ENCODE peak calls at places on chromosomes 16 and 17, in ten cellular contexts. C, K, N, J, H, D, W, A, U and E are unnamed samples.

GRCh38 chr17:50935201-50936124 is 69.3 kb upstream of the TOB1 start:
- DNase-seq in H (peak; percentile 94), A (peak; percentile 84), D (peak; percentile 29), K (no peak), U (no peak), N (no peak), W (no peak), J (peak; percentile 94), C (peak; percentile 80), E (peak; percentile 87)

GRCh38 chr17:50051606-50052005 is 4.3 kb upstream of the ITGA3 start:
- DNase-seq in A (no peak), U (no peak), D (no peak), W (no peak), C (peak; percentile 46), J (no peak), K (no peak), N (no peak), H (no peak), E (peak; percentile 14)

GRCh38 chr16:80023865-80024264 is 423.3 kb upstream of the MAF start:
- DNase-seq in D (peak; percentile 79), U (no peak), H (peak; percentile 70), C (no peak), A (no peak), K (no peak), W (no peak), J (no peak), N (no peak), E (no peak)

GRCh38 chr17:45907720-45908395 is 13.5 kb downstream of the MAPT start:
- DNase-seq in H (no peak), D (no peak), A (no peak), K (no peak), W (no peak), N (no peak), J (no peak), U (no peak), C (no peak), E (no peak)

GRCh38 chr16:85010931-85011845 is at the start of gene ZDHHC7:
- DNase-seq in U (peak; percentile 93), N (peak; percentile 84), D (peak; percentile 82), H (peak; percentile 66), J (peak; percentile 93), K (peak; percentile 96), W (peak; percentile 90), A (peak; percentile 82), C (peak; percentile 89), E (peak; percentile 81)

GRCh38 chr16:84314814-84315213 is 20.1 kb downstream of the WFDC1 start:
- DNase-seq in D (peak; percentile 23), N (no peak), C (no peak), W (no peak), H (no peak), U (no peak), J (no peak), K (no peak), A (no peak), E (no peak)

GRCh38 chr17:17613708-17614114 is 22.2 kb upstream of the PEMT start:
- DNase-seq in N (peak; percentile 59), H (peak; percentile 50), D (peak; percentile 75), U (peak; percentile 80), C (no peak), A (peak; percentile 56), W (peak; percentile 53), K (peak; percentile 64), J (peak; percentile 71), E (no peak)

GRCh38 chr17:51398647-51399046 is 138.3 kb downstream of the UTP18 start:
- DNase-seq in C (no peak), W (no peak), K (no peak), N (no peak), J (no peak), U (no peak), D (no peak), H (no peak), A (no peak), E (no peak)

GRCh38 chr16:2465653-2466415 is 5.3 kb upstream of the NTN3 start:
- DNase-seq in A (no peak), W (no peak), H (no peak), J (no peak), K (no peak), C (no peak), U (no peak), N (no peak), D (no peak), E (no peak)
- TF ChIP-seq CTCF in A (no peak), W (no peak), H (no peak), J (no peak), K (peak; percentile 28), C (peak; percentile 8), U (peak; percentile 28), N (no peak), D (peak; percentile 23), E (peak; percentile 32)

GRCh38 chr16:3019594-3020246 is 448 bp upstream of the TNFRSF12A start:
- DNase-seq in N (no peak), A (no peak), D (no peak), K (no peak), H (no peak), C (no peak), U (no peak), W (no peak), J (no peak), E (no peak)

GRCh38 chr16:3021449-3022207 is 1.5 kb downstream of the TNFRSF12A start:
- DNase-seq in C (peak; percentile 91), D (peak; percentile 97), K (peak; percentile 80), N (peak; percentile 76), A (peak; percentile 77), U (peak; percentile 92), J (peak; percentile 92), H (peak; percentile 84), W (peak; percentile 90), E (peak; percentile 94)

GRCh38 chr16:3020604-3021448 is 658 bp downstream of the TNFRSF12A start:
- DNase-seq in J (peak; percentile 97), W (peak; percentile 79), D (peak; percentile 93), K (no peak), H (peak; percentile 84), C (peak; percentile 91), U (peak; percentile 92), N (peak; percentile 81), A (peak; percentile 63), E (peak; percentile 86)

GRCh38 chr16:3022208-3022696 is 1.5 kb downstream of the HCFC1R1 start:
- DNase-seq in H (peak; percentile 89), J (peak; percentile 97), A (peak; percentile 91), K (peak; percentile 73), U (peak; percentile 76), N (peak; percentile 90), C (peak; percentile 94), D (peak; percentile 97), W (peak; percentile 88), E (peak; percentile 91)

GRCh38 chr16:3020247-3020603 is at the start of gene TNFRSF12A:
- DNase-seq in J (peak; percentile 89), K (peak; percentile 91), H (peak; percentile 51), N (peak; percentile 64), U (peak; percentile 92), W (peak; percentile 86), C (no peak), A (peak; percentile 70), D (peak; percentile 87), E (peak; percentile 68)
- TF ChIP-seq CTCF in J (peak; percentile 26), K (no peak), H (no peak), N (peak; percentile 14), U (no peak), W (no peak), C (no peak), A (peak; percentile 13), D (no peak), E (no peak)

DNA sequence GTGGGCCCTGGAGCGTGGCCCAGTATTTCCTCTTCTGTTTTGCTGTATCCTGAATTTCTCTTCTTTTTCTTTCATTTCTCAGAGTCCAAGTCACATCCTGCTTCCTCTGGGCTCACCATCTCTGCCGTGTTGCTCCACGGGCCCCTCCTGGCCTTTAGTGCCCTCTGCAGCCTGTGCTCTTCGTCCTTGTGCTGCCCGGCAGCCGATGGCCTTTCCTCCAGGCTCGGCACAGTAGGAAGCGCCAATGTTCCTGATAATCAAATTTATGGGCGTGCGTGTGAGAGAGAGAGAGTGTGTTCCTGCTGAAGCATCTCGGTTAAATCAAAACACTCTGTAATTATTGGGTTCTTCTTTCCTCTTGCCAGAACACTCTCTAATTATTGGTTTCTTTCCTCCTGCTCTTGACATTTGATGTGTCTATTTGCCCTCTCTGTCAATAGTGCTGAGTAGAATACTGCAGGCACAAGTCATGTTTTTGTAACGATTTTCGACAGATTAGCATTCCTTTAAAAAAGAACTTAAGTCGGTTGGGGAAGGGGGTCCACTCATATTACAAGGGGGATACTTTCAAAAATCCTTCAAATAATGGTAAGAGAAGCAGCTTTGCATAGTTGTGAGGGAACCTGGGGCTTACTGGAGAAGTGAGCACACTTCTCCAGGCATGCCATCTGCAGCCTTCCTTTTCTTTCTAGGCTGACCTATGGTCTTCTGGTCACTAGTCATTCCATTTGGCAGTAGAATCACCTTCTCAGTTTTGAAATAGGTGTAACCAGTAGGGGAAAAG is 126.6 kb downstream of the RPTOR start:
- DNase-seq in N (no peak), J (no peak), C (no peak), U (no peak), K (no peak), W (no peak), D (no peak), A (no peak), H (no peak), E (no peak)
- TF ChIP-seq CTCF in N (no peak), J (no peak), C (no peak), U (no peak), K (no peak), W (no peak), D (no peak), A (no peak), H (no peak), E (no peak)

GRCh38 chr17:6415616-6416015 is 19.3 kb downstream of the AIPL1 start:
- DNase-seq in U (peak; percentile 25), W (no peak), K (no peak), H (no peak), C (no peak), J (no peak), A (no peak), N (no peak), D (no peak), E (no peak)

GRCh38 chr17:6422654-6423241 is 12.2 kb downstream of the AIPL1 start:
- DNase-seq in K (no peak), U (no peak), W (no peak), N (no peak), J (no peak), H (no peak), A (no peak), C (no peak), D (no peak), E (no peak)

GRCh38 chr17:6423931-6424330 is 11.0 kb downstream of the AIPL1 start:
- DNase-seq in J (no peak), U (no peak), C (no peak), K (no peak), H (no peak), A (no peak), D (no peak), N (no peak), W (no peak), E (no peak)

GRCh38 chr17:6421700-6422604 is 13.0 kb downstream of the AIPL1 start:
- DNase-seq in K (peak; percentile 85), U (peak; percentile 85), W (peak; percentile 80), H (peak; percentile 58), A (peak; percentile 77), D (peak; percentile 76), N (peak; percentile 50), C (peak; percentile 83), J (peak; percentile 82), E (peak; percentile 86)

DNA sequence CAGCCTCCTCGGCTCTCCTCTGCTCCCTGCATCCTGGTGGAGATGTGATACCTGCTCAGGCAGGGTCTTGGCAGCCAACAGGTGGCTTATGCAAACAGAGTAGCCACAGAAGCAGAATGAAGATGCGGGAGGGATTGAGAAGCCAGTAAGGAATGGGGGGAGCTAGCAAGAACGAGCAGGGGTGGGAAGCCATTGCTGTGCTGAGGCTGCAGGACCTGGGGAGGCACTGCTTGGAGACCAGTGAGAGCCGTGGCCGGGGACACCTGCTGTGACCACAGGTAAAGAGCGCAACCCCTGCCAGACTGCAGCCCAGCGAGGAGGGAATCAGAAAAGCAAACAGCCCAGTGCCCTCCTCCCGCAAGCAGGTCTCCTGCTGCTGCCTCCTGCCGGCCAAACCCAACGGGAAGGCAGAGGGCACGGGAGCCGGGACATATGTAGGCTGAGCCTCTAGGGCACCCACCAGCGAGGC is 14.7 kb downstream of the AIPL1 start:
- DNase-seq in N (no peak), J (no peak), U (peak; percentile 25), C (no peak), K (no peak), H (no peak), D (peak; percentile 49), W (no peak), A (no peak), E (no peak)
- TF ChIP-seq CTCF in N (no peak), J (no peak), U (peak; percentile 42), C (peak; percentile 9), K (peak; percentile 19), H (no peak), D (peak; percentile 47), W (no peak), A (no peak), E (peak; percentile 26)